ENCODE peak calls at places on chromosomes 13 and 19, in six cellular contexts. Y is K562, R is HCT116, F is HepG2, Q is H1, Z is GM12878. V is an unnamed sample.

GRCh38 chr19:54192972-54193371 is 1.9 kb downstream of the TSEN34 start:
- DNase-seq in R (no peak), Y (no peak), Q (no peak), Z (no peak), F (no peak), V (no peak)

GRCh38 chr13:111895896-111896821 is 170.8 kb upstream of the SOX1 start:
- DNase-seq in Z (no peak), F (no peak), Y (no peak), R (no peak), Q (no peak), V (no peak)

GRCh38 chr13:114024603-114025431 is 50.9 kb upstream of the C13orf46 start:
- DNase-seq in R (no peak), F (no peak), Z (no peak), Y (no peak), Q (no peak), V (no peak)

GRCh38 chr19:7763696-7764095 is 653 bp downstream of the CLEC4M start:
- DNase-seq in R (no peak), F (no peak), Y (no peak), Z (no peak), Q (no peak), V (no peak)

GRCh38 chr19:36151144-36152051 is 849 bp downstream of the COX7A1 start:
- DNase-seq in F (no peak), Q (no peak), Y (no peak), R (no peak), Z (no peak), V (no peak)

GRCh38 chr13:26019881-26020535 is 31.8 kb downstream of the SHISA2 start:
- DNase-seq in R (no peak), Q (no peak), Z (no peak), F (no peak), Y (no peak), V (no peak)

GRCh38 chr13:45454204-45454603 is 10.5 kb upstream of the COG3 start:
- DNase-seq in Q (no peak), Z (no peak), Y (no peak), R (no peak), F (no peak), V (no peak)

GRCh38 chr19:49890349-49891311 is 6.1 kb downstream of the IL4I1 start:
- DNase-seq in Z (no peak), R (no peak), Y (peak; percentile 86), Q (no peak), F (no peak), V (no peak)

GRCh38 chr13:98187155-98187726 is 10.2 kb upstream of the RNF113B start:
- DNase-seq in R (no peak), Z (no peak), Y (no peak), F (no peak), Q (no peak), V (no peak)

GRCh38 chr19:2039959-2040646 is 10.9 kb downstream of the MKNK2 start:
- DNase-seq in Z (no peak), F (no peak), Y (no peak), R (no peak), Q (no peak), V (no peak)

GRCh38 chr13:24168980-24169379 is 8.5 kb downstream of the SPATA13 start:
- DNase-seq in Z (no peak), F (no peak), R (no peak), Q (no peak), Y (no peak), V (no peak)

GRCh38 chr13:108968566-108968965 is 339.2 kb downstream of the MYO16 start:
- DNase-seq in Y (no peak), Q (no peak), F (no peak), R (no peak), Z (no peak), V (no peak)

GRCh38 chr19:6868341-6868740 is 19.0 kb upstream of the ADGRE1 start:
- DNase-seq in Z (no peak), Q (no peak), Y (no peak), R (no peak), F (no peak), V (no peak)

GRCh38 chr19:47512183-47512947 is 2.5 kb downstream of the NAPA start:
- DNase-seq in R (no peak), Z (no peak), F (peak; percentile 52), Y (peak; percentile 44), Q (no peak), V (no peak)

GRCh38 chr19:18173054-18173571 is 500 bp upstream of the IFI30 start:
- DNase-seq in Q (no peak), Y (no peak), R (no peak), Z (no peak), F (no peak), V (no peak)

GRCh38 chr13:113666951-113667701 is at the start of gene GRK1:
- DNase-seq in Y (no peak), F (no peak), Q (no peak), R (no peak), Z (no peak), V (no peak)

GRCh38 chr13:101219609-101220265 is 196.6 kb downstream of the NALCN start:
- DNase-seq in F (no peak), R (no peak), Z (no peak), Q (no peak), Y (no peak), V (no peak)

GRCh38 chr13:22143671-22144070 is 472.8 kb downstream of the FGF9 start:
- DNase-seq in F (no peak), R (no peak), Y (no peak), Z (no peak), Q (no peak), V (no peak)

GRCh38 chr19:2431318-2432055 is 4.1 kb upstream of the TIMM13 start:
- DNase-seq in R (no peak), Y (no peak), Q (no peak), F (no peak), Z (no peak), V (no peak)

GRCh38 chr13:91739751-91740150 is 341.3 kb downstream of the GPC5 start:
- DNase-seq in Z (no peak), Y (no peak), R (no peak), F (no peak), Q (no peak), V (no peak)

GRCh38 chr19:9309974-9310446 is 372 bp upstream of the ZNF699 start:
- DNase-seq in R (peak; percentile 91), F (no peak), Z (no peak), Q (peak; percentile 88), Y (peak; percentile 95), V (peak; percentile 94)

GRCh38 chr19:10505583-10506229 is 2.5 kb upstream of the KEAP1 start:
- DNase-seq in F (peak; percentile 60), Q (no peak), R (peak; percentile 60), Y (peak; percentile 86), Z (no peak), V (peak; percentile 78)

GRCh38 chr13:35714588-35714987 is 238.1 kb upstream of the MAB21L1 start:
- DNase-seq in Z (no peak), F (no peak), Y (no peak), Q (no peak), R (no peak), V (no peak)
- TF ChIP-seq ZNF274 in Z (no peak), F (no peak), Y (no peak), Q (no peak), R (no peak), V (no peak)

GRCh38 chr19:19510432-19510831 is 4.9 kb downstream of the TSSK6 start:
- DNase-seq in Z (no peak), R (no peak), Q (no peak), F (no peak), Y (no peak), V (no peak)
- H3K4me1 ChIP-seq in Z (no peaks in the 10 kb centered on the region), R (peaks cover 2% of the 10 kb centered on the region), Q (no peaks in the 10 kb centered on the region), F (peaks cover 4% of the 10 kb centered on the region), Y (peaks cover 21% of the 10 kb centered on the region), V (peaks cover 19% of the 10 kb centered on the region)

DNA sequence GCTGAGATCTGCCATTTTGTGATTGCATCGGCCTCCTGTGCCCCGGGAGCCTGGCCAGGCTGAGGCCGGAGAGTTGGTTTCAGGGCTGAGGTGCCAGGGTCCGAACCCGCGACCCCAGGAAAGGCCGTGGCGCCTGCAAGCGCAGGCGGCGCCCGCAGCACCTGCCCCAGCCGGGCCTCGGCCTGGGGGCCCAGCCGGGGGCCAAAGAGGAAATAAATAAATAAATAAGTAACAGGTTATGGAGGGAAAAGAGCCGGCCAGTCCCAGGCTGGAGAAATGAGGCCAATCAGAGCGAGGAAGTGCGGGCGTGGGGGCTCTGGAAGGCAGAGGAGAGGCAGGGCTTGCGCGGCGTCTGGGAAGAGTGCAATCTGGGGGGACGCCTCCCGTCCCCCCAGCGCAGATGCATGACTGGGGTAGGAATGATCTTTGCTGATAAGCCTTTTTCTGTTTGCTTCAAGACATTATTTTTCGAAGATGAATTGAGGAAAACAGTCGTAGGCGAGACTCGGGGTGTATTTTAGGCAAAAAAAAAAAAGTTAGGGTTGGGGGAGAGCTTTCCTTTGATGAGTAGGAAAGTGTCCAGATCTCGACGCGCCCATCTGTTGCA is 145.6 kb upstream of the ZNF536 start:
- DNase-seq in Z (no peak), R (no peak), F (no peak), Y (no peak), Q (no peak), V (no peak)
- H3K27me3 ChIP-seq in Z (peaks cover 23% of the 10 kb centered on the region), R (peaks cover 10% of the 10 kb centered on the region), F (peaks cover 73% of the 10 kb centered on the region), Y (peaks cover 64% of the 10 kb centered on the region), Q (peaks cover 85% of the 10 kb centered on the region), V (peaks cover 81% of the 10 kb centered on the region)

DNA sequence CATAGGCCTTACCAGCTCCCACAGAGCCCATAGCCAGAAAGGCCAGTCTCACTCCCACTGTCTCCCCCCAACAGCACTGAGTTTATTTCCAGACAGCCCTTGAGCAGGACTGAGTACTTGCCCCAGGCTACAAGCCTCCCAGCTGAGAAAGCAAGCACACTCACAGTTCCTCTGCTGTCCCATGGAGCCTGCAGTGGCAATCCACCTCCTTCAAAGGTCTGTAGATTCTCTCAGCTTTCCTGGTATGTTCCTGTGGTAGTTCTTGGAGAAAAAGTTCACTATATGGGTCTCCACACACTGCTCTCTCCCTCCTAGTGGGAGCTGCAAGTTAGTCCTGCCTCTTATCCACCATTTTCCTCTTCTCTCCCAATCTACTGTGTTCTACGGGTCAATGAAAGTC is 728.7 kb downstream of the DIAPH3 start:
- DNase-seq in F (no peak), R (no peak), Y (no peak), Z (no peak), Q (no peak), V (no peak)
- TF ChIP-seq ZNF274 in F (no peak), R (no peak), Y (no peak), Z (no peak), Q (no peak), V (no peak)

V was measured in NT2/D1.